ENCODE peak calls at places on chromosomes 13 and 19, in nine cellular contexts. One of them, this sample, is unnamed.

GRCh38 chr13:100674848-100675659 is 459 bp upstream of the TMTC4 start:
- DNase-seq in A549: peak
- DNase-seq in activated naive CD4-positive, alpha-beta T cell treated with anti-CD3 and anti-CD28 coated beads, Interleukin-2, amount 10 ng/mL, durations not matched to agents 7 days and 5 days: peak
- DNase-seq in neural progenitor cell: peak
- DNase-seq in substantia nigra: peak
- DNase-seq in thoracic aorta: peak
- DNase-seq in endothelial cell: peak
- DNase-seq in NCI-H1092 treated with DMSO at 0.1 percent for 48 hours: peak
- DNase-seq in PC-9: peak
- DNase-seq in this sample: peak

GRCh38 chr19:32652893-32653625 is 21.9 kb downstream of the ANKRD27 start:
- DNase-seq in A549: no peak
- DNase-seq in neural progenitor cell: no peak
- DNase-seq in activated naive CD4-positive, alpha-beta T cell treated with anti-CD3 and anti-CD28 coated beads, Interleukin-2, amount 10 ng/mL, durations not matched to agents 7 days and 5 days: no peak
- DNase-seq in NCI-H1092 treated with DMSO at 0.1 percent for 48 hours: peak
- DNase-seq in endothelial cell: no peak
- DNase-seq in PC-9: no peak
- DNase-seq in thoracic aorta: no peak
- DNase-seq in substantia nigra: peak
- DNase-seq in this sample: no peak

GRCh38 chr13:46327256-46327655 is 59.8 kb downstream of the RUBCNL start:
- DNase-seq in neural progenitor cell: no peak
- DNase-seq in activated naive CD4-positive, alpha-beta T cell treated with anti-CD3 and anti-CD28 coated beads, Interleukin-2, amount 10 ng/mL, durations not matched to agents 7 days and 5 days: no peak
- DNase-seq in A549: no peak
- DNase-seq in thoracic aorta: no peak
- DNase-seq in substantia nigra: no peak
- DNase-seq in NCI-H1092 treated with DMSO at 0.1 percent for 48 hours: no peak
- DNase-seq in endothelial cell: no peak
- DNase-seq in PC-9: no peak
- DNase-seq in this sample: no peak

GRCh38 chr13:28623782-28624706 is 34.9 kb upstream of the POMP start:
- DNase-seq in A549: no peak
- DNase-seq in neural progenitor cell: no peak
- DNase-seq in endothelial cell: no peak
- DNase-seq in thoracic aorta: no peak
- DNase-seq in substantia nigra: no peak
- DNase-seq in NCI-H1092 treated with DMSO at 0.1 percent for 48 hours: no peak
- DNase-seq in PC-9: no peak
- DNase-seq in activated naive CD4-positive, alpha-beta T cell treated with anti-CD3 and anti-CD28 coated beads, Interleukin-2, amount 10 ng/mL, durations not matched to agents 7 days and 5 days: no peak
- DNase-seq in this sample: no peak

GRCh38 chr13:79423801-79424642 is 18.0 kb upstream of the RBM26 start:
- DNase-seq in thoracic aorta: no peak
- DNase-seq in neural progenitor cell: peak
- DNase-seq in activated naive CD4-positive, alpha-beta T cell treated with anti-CD3 and anti-CD28 coated beads, Interleukin-2, amount 10 ng/mL, durations not matched to agents 7 days and 5 days: no peak
- DNase-seq in endothelial cell: no peak
- DNase-seq in A549: peak
- DNase-seq in NCI-H1092 treated with DMSO at 0.1 percent for 48 hours: peak
- DNase-seq in PC-9: peak
- DNase-seq in substantia nigra: no peak
- DNase-seq in this sample: peak

GRCh38 chr19:51194527-51195315 is 30.2 kb upstream of the CD33 start:
- DNase-seq in NCI-H1092 treated with DMSO at 0.1 percent for 48 hours: no peak
- DNase-seq in substantia nigra: no peak
- DNase-seq in A549: no peak
- DNase-seq in activated naive CD4-positive, alpha-beta T cell treated with anti-CD3 and anti-CD28 coated beads, Interleukin-2, amount 10 ng/mL, durations not matched to agents 7 days and 5 days: no peak
- DNase-seq in neural progenitor cell: no peak
- DNase-seq in thoracic aorta: no peak
- DNase-seq in PC-9: no peak
- DNase-seq in endothelial cell: no peak
- DNase-seq in this sample: no peak

GRCh38 chr13:32427852-32428580 is at the start of gene N4BP2L1:
- DNase-seq in A549: peak
- DNase-seq in thoracic aorta: peak
- DNase-seq in activated naive CD4-positive, alpha-beta T cell treated with anti-CD3 and anti-CD28 coated beads, Interleukin-2, amount 10 ng/mL, durations not matched to agents 7 days and 5 days: peak
- DNase-seq in substantia nigra: peak
- DNase-seq in NCI-H1092 treated with DMSO at 0.1 percent for 48 hours: peak
- DNase-seq in endothelial cell: peak
- DNase-seq in PC-9: peak
- DNase-seq in neural progenitor cell: peak
- DNase-seq in this sample: peak

GRCh38 chr13:28494537-28494860 is 429 bp downstream of the FLT1 start:
- DNase-seq in NCI-H1092 treated with DMSO at 0.1 percent for 48 hours: no peak
- DNase-seq in PC-9: no peak
- DNase-seq in endothelial cell: peak
- DNase-seq in activated naive CD4-positive, alpha-beta T cell treated with anti-CD3 and anti-CD28 coated beads, Interleukin-2, amount 10 ng/mL, durations not matched to agents 7 days and 5 days: peak
- DNase-seq in neural progenitor cell: peak
- DNase-seq in substantia nigra: no peak
- DNase-seq in thoracic aorta: no peak
- DNase-seq in A549: no peak
- DNase-seq in this sample: no peak

GRCh38 chr13:60018536-60018935 is 145.2 kb downstream of the DIAPH3 start:
- DNase-seq in thoracic aorta: no peak
- DNase-seq in endothelial cell: no peak
- DNase-seq in NCI-H1092 treated with DMSO at 0.1 percent for 48 hours: no peak
- DNase-seq in neural progenitor cell: no peak
- DNase-seq in PC-9: no peak
- DNase-seq in substantia nigra: no peak
- DNase-seq in A549: no peak
- DNase-seq in activated naive CD4-positive, alpha-beta T cell treated with anti-CD3 and anti-CD28 coated beads, Interleukin-2, amount 10 ng/mL, durations not matched to agents 7 days and 5 days: no peak
- DNase-seq in this sample: no peak

GRCh38 chr13:112105884-112106283 is 38.9 kb downstream of the SOX1 start:
- DNase-seq in substantia nigra: no peak
- DNase-seq in activated naive CD4-positive, alpha-beta T cell treated with anti-CD3 and anti-CD28 coated beads, Interleukin-2, amount 10 ng/mL, durations not matched to agents 7 days and 5 days: no peak
- DNase-seq in PC-9: no peak
- DNase-seq in neural progenitor cell: peak
- DNase-seq in thoracic aorta: no peak
- DNase-seq in A549: no peak
- DNase-seq in NCI-H1092 treated with DMSO at 0.1 percent for 48 hours: no peak
- DNase-seq in endothelial cell: no peak
- DNase-seq in this sample: no peak

GRCh38 chr13:97141564-97142005 is 80.5 kb upstream of the MBNL2 start:
- DNase-seq in endothelial cell: peak
- DNase-seq in neural progenitor cell: peak
- DNase-seq in NCI-H1092 treated with DMSO at 0.1 percent for 48 hours: no peak
- DNase-seq in activated naive CD4-positive, alpha-beta T cell treated with anti-CD3 and anti-CD28 coated beads, Interleukin-2, amount 10 ng/mL, durations not matched to agents 7 days and 5 days: no peak
- DNase-seq in PC-9: peak
- DNase-seq in A549: peak
- DNase-seq in thoracic aorta: no peak
- DNase-seq in substantia nigra: no peak
- DNase-seq in this sample: peak

GRCh38 chr13:35857769-35858168 is 273.4 kb downstream of the DCLK1 start:
- DNase-seq in A549: no peak
- DNase-seq in neural progenitor cell: peak
- DNase-seq in endothelial cell: no peak
- DNase-seq in NCI-H1092 treated with DMSO at 0.1 percent for 48 hours: peak
- DNase-seq in thoracic aorta: no peak
- DNase-seq in substantia nigra: no peak
- DNase-seq in PC-9: no peak
- DNase-seq in activated naive CD4-positive, alpha-beta T cell treated with anti-CD3 and anti-CD28 coated beads, Interleukin-2, amount 10 ng/mL, durations not matched to agents 7 days and 5 days: no peak
- DNase-seq in this sample: peak

GRCh38 chr19:3183721-3184641 is 1.7 kb upstream of the NCLN start:
- DNase-seq in activated naive CD4-positive, alpha-beta T cell treated with anti-CD3 and anti-CD28 coated beads, Interleukin-2, amount 10 ng/mL, durations not matched to agents 7 days and 5 days: peak
- DNase-seq in substantia nigra: no peak
- DNase-seq in NCI-H1092 treated with DMSO at 0.1 percent for 48 hours: no peak
- DNase-seq in PC-9: no peak
- DNase-seq in neural progenitor cell: no peak
- DNase-seq in A549: no peak
- DNase-seq in endothelial cell: no peak
- DNase-seq in thoracic aorta: no peak
- DNase-seq in this sample: no peak

GRCh38 chr19:51637362-51637978 is 7.3 kb upstream of the SIGLEC5 start:
- DNase-seq in activated naive CD4-positive, alpha-beta T cell treated with anti-CD3 and anti-CD28 coated beads, Interleukin-2, amount 10 ng/mL, durations not matched to agents 7 days and 5 days: no peak
- DNase-seq in A549: peak
- DNase-seq in neural progenitor cell: no peak
- DNase-seq in thoracic aorta: no peak
- DNase-seq in NCI-H1092 treated with DMSO at 0.1 percent for 48 hours: no peak
- DNase-seq in PC-9: no peak
- DNase-seq in substantia nigra: no peak
- DNase-seq in endothelial cell: no peak
- DNase-seq in this sample: no peak

GRCh38 chr19:46413262-46414031 is at the start of gene CCDC8:
- DNase-seq in thoracic aorta: no peak
- DNase-seq in A549: no peak
- DNase-seq in endothelial cell: peak
- DNase-seq in PC-9: no peak
- DNase-seq in substantia nigra: peak
- DNase-seq in neural progenitor cell: peak
- DNase-seq in NCI-H1092 treated with DMSO at 0.1 percent for 48 hours: no peak
- DNase-seq in activated naive CD4-positive, alpha-beta T cell treated with anti-CD3 and anti-CD28 coated beads, Interleukin-2, amount 10 ng/mL, durations not matched to agents 7 days and 5 days: no peak
- DNase-seq in this sample: peak

GRCh38 chr19:47651691-47652090 is 42.8 kb downstream of the BICRA start:
- DNase-seq in A549: no peak
- DNase-seq in NCI-H1092 treated with DMSO at 0.1 percent for 48 hours: no peak
- DNase-seq in substantia nigra: no peak
- DNase-seq in neural progenitor cell: no peak
- DNase-seq in activated naive CD4-positive, alpha-beta T cell treated with anti-CD3 and anti-CD28 coated beads, Interleukin-2, amount 10 ng/mL, durations not matched to agents 7 days and 5 days: no peak
- DNase-seq in PC-9: no peak
- DNase-seq in endothelial cell: no peak
- DNase-seq in thoracic aorta: no peak
- DNase-seq in this sample: no peak

GRCh38 chr19:54390942-54391577 is 24.2 kb upstream of the TTYH1 start:
- DNase-seq in neural progenitor cell: peak
- DNase-seq in A549: peak
- DNase-seq in substantia nigra: peak
- DNase-seq in PC-9: peak
- DNase-seq in activated naive CD4-positive, alpha-beta T cell treated with anti-CD3 and anti-CD28 coated beads, Interleukin-2, amount 10 ng/mL, durations not matched to agents 7 days and 5 days: peak
- DNase-seq in thoracic aorta: no peak
- DNase-seq in endothelial cell: peak
- DNase-seq in NCI-H1092 treated with DMSO at 0.1 percent for 48 hours: peak
- DNase-seq in this sample: peak

GRCh38 chr19:14052470-14052869 is 9.4 kb downstream of the PALM3 start:
- DNase-seq in PC-9: no peak
- DNase-seq in A549: no peak
- DNase-seq in activated naive CD4-positive, alpha-beta T cell treated with anti-CD3 and anti-CD28 coated beads, Interleukin-2, amount 10 ng/mL, durations not matched to agents 7 days and 5 days: no peak
- DNase-seq in substantia nigra: no peak
- DNase-seq in NCI-H1092 treated with DMSO at 0.1 percent for 48 hours: no peak
- DNase-seq in neural progenitor cell: no peak
- DNase-seq in endothelial cell: no peak
- DNase-seq in thoracic aorta: no peak
- DNase-seq in this sample: no peak

GRCh38 chr19:32442650-32443049 is 37.1 kb downstream of the DPY19L3 start:
- DNase-seq in NCI-H1092 treated with DMSO at 0.1 percent for 48 hours: no peak
- DNase-seq in substantia nigra: no peak
- DNase-seq in A549: no peak
- DNase-seq in thoracic aorta: no peak
- DNase-seq in activated naive CD4-positive, alpha-beta T cell treated with anti-CD3 and anti-CD28 coated beads, Interleukin-2, amount 10 ng/mL, durations not matched to agents 7 days and 5 days: no peak
- DNase-seq in PC-9: no peak
- DNase-seq in endothelial cell: no peak
- DNase-seq in neural progenitor cell: no peak
- DNase-seq in this sample: no peak

GRCh38 chr19:4642625-4643024 is 3.3 kb downstream of the TNFAIP8L1 start:
- DNase-seq in NCI-H1092 treated with DMSO at 0.1 percent for 48 hours: no peak
- DNase-seq in PC-9: no peak
- DNase-seq in neural progenitor cell: no peak
- DNase-seq in activated naive CD4-positive, alpha-beta T cell treated with anti-CD3 and anti-CD28 coated beads, Interleukin-2, amount 10 ng/mL, durations not matched to agents 7 days and 5 days: no peak
- DNase-seq in A549: no peak
- DNase-seq in substantia nigra: no peak
- DNase-seq in endothelial cell: no peak
- DNase-seq in thoracic aorta: no peak
- DNase-seq in this sample: no peak

GRCh38 chr13:46606915-46607413 is 54.0 kb downstream of the LRCH1 start:
- DNase-seq in activated naive CD4-positive, alpha-beta T cell treated with anti-CD3 and anti-CD28 coated beads, Interleukin-2, amount 10 ng/mL, durations not matched to agents 7 days and 5 days: no peak
- DNase-seq in NCI-H1092 treated with DMSO at 0.1 percent for 48 hours: no peak
- DNase-seq in endothelial cell: no peak
- DNase-seq in A549: no peak
- DNase-seq in neural progenitor cell: no peak
- DNase-seq in PC-9: no peak
- DNase-seq in thoracic aorta: no peak
- DNase-seq in substantia nigra: no peak
- DNase-seq in this sample: no peak

GRCh38 chr19:52603558-52604207 is 33.6 kb downstream of the ZNF701 start:
- DNase-seq in A549: no peak
- DNase-seq in PC-9: no peak
- DNase-seq in endothelial cell: no peak
- DNase-seq in neural progenitor cell: no peak
- DNase-seq in thoracic aorta: no peak
- DNase-seq in activated naive CD4-positive, alpha-beta T cell treated with anti-CD3 and anti-CD28 coated beads, Interleukin-2, amount 10 ng/mL, durations not matched to agents 7 days and 5 days: no peak
- DNase-seq in NCI-H1092 treated with DMSO at 0.1 percent for 48 hours: no peak
- DNase-seq in substantia nigra: no peak
- DNase-seq in this sample: no peak

GRCh38 chr13:81713201-81713600 is 1372.3 kb upstream of the SPRY2 start:
- DNase-seq in substantia nigra: no peak
- DNase-seq in neural progenitor cell: no peak
- DNase-seq in PC-9: no peak
- DNase-seq in thoracic aorta: no peak
- DNase-seq in activated naive CD4-positive, alpha-beta T cell treated with anti-CD3 and anti-CD28 coated beads, Interleukin-2, amount 10 ng/mL, durations not matched to agents 7 days and 5 days: no peak
- DNase-seq in NCI-H1092 treated with DMSO at 0.1 percent for 48 hours: no peak
- DNase-seq in A549: no peak
- DNase-seq in endothelial cell: no peak
- DNase-seq in this sample: no peak

This sample was measured in HTR-8/SVneo.